ENCODE peak calls at places on chromosomes 1 and 21, in four cellular contexts. D, S, O and T are unnamed samples.

GRCh38 chr1:18414872-18415447 is 65.8 kb upstream of the KLHDC7A start:
- DNase-seq in D (no peak), S (no peak), O (no peak), T (no peak)

GRCh38 chr1:113042336-113043143 is 30.5 kb upstream of the LRIG2 start:
- DNase-seq in D (no peak), S (peak), O (peak), T (peak)

GRCh38 chr1:47881505-47882442 is 115.4 kb downstream of the TRABD2B start:
- DNase-seq in D (no peak), S (no peak), O (no peak), T (no peak)

GRCh38 chr1:177138347-177138746 is 26.2 kb downstream of the ASTN1 start:
- DNase-seq in D (no peak), S (no peak), O (no peak), T (no peak)

GRCh38 chr1:187244623-187245022 is 415.9 kb downstream of the PLA2G4A start:
- DNase-seq in D (no peak), S (no peak), O (no peak), T (no peak)

GRCh38 chr1:89896105-89896942 is 75.5 kb downstream of the LRRC8D start:
- DNase-seq in D (no peak), S (no peak), O (peak), T (no peak)

GRCh38 chr1:149849947-149850360 is 49.4 kb upstream of the BOLA1 start:
- DNase-seq in D (peak), S (no peak), O (no peak), T (no peak)

GRCh38 chr21:37072239-37072987 is 458 bp downstream of the PIGP start:
- DNase-seq in D (no peak), S (no peak), O (no peak), T (peak)

GRCh38 chr1:112034277-112034676 is 44.8 kb upstream of the KCND3 start:
- DNase-seq in D (no peak), S (no peak), O (no peak), T (no peak)

GRCh38 chr1:60621524-60621923 is 460.8 kb upstream of the NFIA start:
- DNase-seq in D (no peak), S (no peak), O (no peak), T (no peak)

GRCh38 chr1:119093721-119094120 is 46.7 kb downstream of the WARS2 start:
- DNase-seq in D (no peak), S (no peak), O (no peak), T (no peak)

GRCh38 chr1:165228111-165228655 is 128.3 kb downstream of the LMX1A start:
- DNase-seq in D (no peak), S (no peak), O (no peak), T (no peak)

GRCh38 chr1:56920551-56920950 is 45.3 kb downstream of the C8B start:
- DNase-seq in D (no peak), S (no peak), O (no peak), T (no peak)

GRCh38 chr1:38071530-38072266 is 25.1 kb upstream of the POU3F1 start:
- DNase-seq in D (no peak), S (no peak), O (peak), T (no peak)

GRCh38 chr1:44808063-44808937 is at the start of gene BTBD19:
- DNase-seq in D (peak), S (peak), O (peak), T (peak)

GRCh38 chr1:59279651-59280050 is 17.2 kb upstream of the FGGY start:
- DNase-seq in D (no peak), S (no peak), O (no peak), T (no peak)

GRCh38 chr1:10181154-10181553 is 29.2 kb upstream of the KIF1B start:
- DNase-seq in D (no peak), S (no peak), O (no peak), T (no peak)

GRCh38 chr1:10173582-10173981 is 36.8 kb upstream of the KIF1B start:
- DNase-seq in D (no peak), S (no peak), O (no peak), T (no peak)

GRCh38 chr1:10179751-10180150 is 30.6 kb upstream of the KIF1B start:
- DNase-seq in D (no peak), S (no peak), O (no peak), T (no peak)

GRCh38 chr1:10178602-10179407 is 31.6 kb upstream of the KIF1B start:
- DNase-seq in D (no peak), S (no peak), O (no peak), T (no peak)

GRCh38 chr1:10179408-10179685 is 31.0 kb upstream of the KIF1B start:
- DNase-seq in D (no peak), S (no peak), O (no peak), T (no peak)
- H3K27ac ChIP-seq in D (no peak), S (peak), O (no peak), T (no peak)

GRCh38 chr1:199448641-199449040 is 578.9 kb upstream of the NR5A2 start:
- DNase-seq in D (no peak), S (no peak), O (no peak), T (no peak)
- H3K27ac ChIP-seq in D (no peak), S (no peak), O (no peak), T (no peak)

GRCh38 chr1:5998051-5998905 is 6.1 kb upstream of the NPHP4 start:
- DNase-seq in D (no peak), S (peak), O (no peak), T (no peak)

GRCh38 chr1:5997316-5997715 is 5.1 kb upstream of the NPHP4 start:
- DNase-seq in D (no peak), S (peak), O (no peak), T (no peak)

GRCh38 chr1:6000444-6001288 is 8.4 kb upstream of the NPHP4 start:
- DNase-seq in D (no peak), S (peak), O (no peak), T (no peak)

GRCh38 chr1:5999711-6000443 is 7.7 kb upstream of the NPHP4 start:
- DNase-seq in D (no peak), S (peak), O (no peak), T (no peak)

DNA sequence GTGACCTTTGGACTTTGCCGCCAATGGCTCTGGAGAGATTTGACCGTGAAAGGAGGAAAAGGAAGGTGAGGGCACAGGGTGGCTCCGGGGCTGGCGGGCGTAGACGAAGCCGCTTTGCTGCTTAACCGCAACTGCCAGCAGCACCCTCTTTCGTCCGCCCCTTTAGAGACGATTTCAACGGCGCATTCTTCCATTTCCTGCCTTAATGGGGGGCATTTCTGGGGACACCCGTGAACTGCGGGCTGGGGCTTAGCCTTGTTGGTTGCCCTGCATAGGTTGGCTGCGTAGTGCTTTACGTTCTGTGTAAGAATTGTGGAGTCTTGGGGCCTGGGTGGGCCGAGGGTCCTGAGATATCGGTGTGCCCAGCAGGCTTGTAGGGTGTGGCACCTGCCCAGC is 6.7 kb upstream of the NPHP4 start:
- DNase-seq in D (no peak), S (peak), O (no peak), T (no peak)
- H3K27ac ChIP-seq in D (no peak), S (no peak), O (no peak), T (no peak)

GRCh38 chr1:62285984-62286481 is 33.2 kb downstream of the KANK4 start:
- DNase-seq in D (no peak), S (no peak), O (no peak), T (no peak)
- H3K27ac ChIP-seq in D (no peak), S (no peak), O (no peak), T (no peak)

DNA sequence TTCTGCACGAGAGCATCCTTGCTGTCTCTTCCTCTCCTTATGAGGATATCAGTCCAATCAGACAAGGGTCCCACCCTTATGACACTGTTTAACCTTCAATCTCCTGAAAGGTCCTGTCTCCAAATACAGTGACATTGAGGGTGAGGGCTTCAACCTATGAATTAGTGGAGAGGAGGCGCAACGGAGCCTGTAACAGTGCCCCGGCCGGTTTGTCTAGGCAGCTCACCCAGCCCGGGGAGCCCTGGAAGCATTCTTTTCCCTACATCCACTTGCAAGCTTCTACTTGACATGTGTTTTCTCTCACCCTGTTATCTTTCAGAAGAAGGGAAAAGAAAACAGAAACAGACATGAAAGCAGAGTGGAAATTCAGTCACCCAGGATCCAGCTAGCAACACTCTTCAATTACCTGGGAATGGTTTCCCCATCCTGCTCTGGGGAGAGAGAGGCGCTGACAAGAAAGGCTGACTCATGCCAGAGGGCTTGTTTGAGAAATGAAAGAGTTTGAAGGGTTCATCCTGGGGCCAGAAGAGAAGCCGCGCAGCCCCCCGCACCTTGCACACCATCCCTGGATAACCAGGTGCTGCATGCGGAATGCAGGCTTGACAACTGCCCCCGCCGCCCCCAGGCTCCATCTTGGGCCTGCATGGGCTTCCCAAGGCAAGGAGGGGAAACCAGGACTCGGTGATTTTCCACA is 394.9 kb downstream of the NPHP4 start:
- DNase-seq in D (no peak), S (no peak), O (no peak), T (no peak)
- H3K27ac ChIP-seq in D (no peak), S (no peak), O (no peak), T (no peak)

GRCh38 chr1:160207118-160207650 is 2.0 kb downstream of the PEA15 start:
- DNase-seq in D (no peak), S (no peak), O (no peak), T (no peak)

GRCh38 chr1:160208179-160209040 is 3.2 kb downstream of the PEA15 start:
- DNase-seq in D (no peak), S (no peak), O (no peak), T (no peak)

GRCh38 chr1:160206421-160207117 is 1.4 kb downstream of the PEA15 start:
- DNase-seq in D (no peak), S (no peak), O (no peak), T (no peak)

GRCh38 chr1:160209041-160209655 is 4.0 kb downstream of the PEA15 start:
- DNase-seq in D (no peak), S (no peak), O (no peak), T (no peak)

GRCh38 chr1:160207751-160208150 is 2.6 kb downstream of the PEA15 start:
- DNase-seq in D (no peak), S (no peak), O (no peak), T (no peak)
- H3K27ac ChIP-seq in D (no peak), S (peak), O (no peak), T (no peak)